ENCODE peak calls at places on chromosomes 5 and 9, in nine cellular contexts. B is Peyer's patch, S is MM.1S, J is cardiac muscle cell, P is right atrium auricular region, N is ovary, C is IMR-90, E is HepG2, D is hepatocyte. F is an unnamed sample. For H3K4me1, the result is how much of the 10 kb centered on the place peaks cover.

GRCh38 chr9:110842169-110842568 is 173.6 kb downstream of the MUSK start:
- DNase-seq in J (no peak), B (no peak), P (no peak), C (no peak), E (peak), N (no peak), D (peak), S (no peak), F (no peak)

GRCh38 chr9:104313396-104314110 is 190.5 kb upstream of the OR13F1 start:
- DNase-seq in J (no peak), C (no peak), B (no peak), P (no peak), N (no peak), D (no peak), E (no peak), S (no peak), F (no peak)

GRCh38 chr5:36359267-36359666 is 57.6 kb upstream of the RANBP3L start:
- DNase-seq in B (no peak), C (no peak), S (no peak), N (no peak), E (no peak), P (no peak), D (no peak), J (no peak), F (no peak)

GRCh38 chr9:98081477-98082219 is 25.1 kb downstream of the NANS start:
- DNase-seq in S (no peak), P (no peak), D (peak), J (no peak), C (peak), N (no peak), E (peak), B (peak), F (no peak)

GRCh38 chr5:76007904-76008303 is 75.3 kb upstream of the SV2C start:
- DNase-seq in E (no peak), B (no peak), C (no peak), J (no peak), D (no peak), P (no peak), S (no peak), N (no peak), F (no peak)

GRCh38 chr5:123997354-123998215 is 485.6 kb downstream of the CSNK1G3 start:
- DNase-seq in S (no peak), J (no peak), P (no peak), C (peak), B (no peak), D (peak), E (no peak), N (no peak), F (no peak)

GRCh38 chr5:65446682-65447081 is 35.0 kb downstream of the ADAMTS6 start:
- DNase-seq in N (no peak), E (no peak), D (no peak), J (no peak), C (no peak), B (no peak), S (no peak), P (no peak), F (no peak)

GRCh38 chr5:20305463-20305862 is 317.5 kb upstream of the CDH18 start:
- DNase-seq in N (no peak), J (no peak), D (no peak), P (no peak), E (no peak), C (no peak), S (no peak), B (no peak), F (no peak)

GRCh38 chr9:109286571-109286977 is 34.3 kb downstream of the EPB41L4B start:
- DNase-seq in N (no peak), S (no peak), P (no peak), E (no peak), J (no peak), D (no peak), B (no peak), C (peak), F (peak)

GRCh38 chr5:44646016-44646415 is 162.7 kb upstream of the MRPS30 start:
- DNase-seq in S (no peak), C (no peak), D (no peak), E (no peak), P (no peak), J (peak), B (no peak), N (no peak), F (no peak)

GRCh38 chr9:115694014-115694413 is 459.6 kb upstream of the PAPPA start:
- DNase-seq in J (peak), B (no peak), E (peak), N (no peak), D (peak), C (peak), P (no peak), S (no peak), F (no peak)

GRCh38 chr9:133640580-133641395 is 4.6 kb downstream of the DBH start:
- DNase-seq in J (no peak), N (no peak), C (no peak), P (no peak), S (no peak), B (no peak), E (no peak), D (no peak), F (no peak)

GRCh38 chr5:176153741-176154140 is 84.5 kb upstream of the SIMC1 start:
- DNase-seq in B (no peak), C (no peak), N (peak), D (no peak), P (no peak), E (no peak), J (no peak), S (no peak), F (no peak)

GRCh38 chr9:71725590-71726338 is 42.5 kb downstream of the CEMIP2 start:
- DNase-seq in E (peak), C (peak), J (no peak), B (no peak), D (peak), S (no peak), N (no peak), P (no peak), F (no peak)

GRCh38 chr9:14907360-14907685 is 2.9 kb downstream of the FREM1 start:
- DNase-seq in E (no peak), C (no peak), P (no peak), S (no peak), J (peak), B (no peak), N (no peak), D (no peak), F (no peak)

GRCh38 chr5:61625682-61626620 is 293.9 kb downstream of the ZSWIM6 start:
- DNase-seq in S (peak), E (no peak), C (peak), D (peak), B (peak), P (peak), J (peak), N (peak), F (peak)

GRCh38 chr9:35730486-35730854 is 1.5 kb downstream of the TLN1 start:
- DNase-seq in E (no peak), N (no peak), D (no peak), B (no peak), J (no peak), C (no peak), P (no peak), S (no peak), F (no peak)
- H3K4me1 ChIP-seq in E (half or more), N (under half), D (half or more), B (half or more), J (half or more), C (under half), P (under half), S (under half), F (under half)

DNA sequence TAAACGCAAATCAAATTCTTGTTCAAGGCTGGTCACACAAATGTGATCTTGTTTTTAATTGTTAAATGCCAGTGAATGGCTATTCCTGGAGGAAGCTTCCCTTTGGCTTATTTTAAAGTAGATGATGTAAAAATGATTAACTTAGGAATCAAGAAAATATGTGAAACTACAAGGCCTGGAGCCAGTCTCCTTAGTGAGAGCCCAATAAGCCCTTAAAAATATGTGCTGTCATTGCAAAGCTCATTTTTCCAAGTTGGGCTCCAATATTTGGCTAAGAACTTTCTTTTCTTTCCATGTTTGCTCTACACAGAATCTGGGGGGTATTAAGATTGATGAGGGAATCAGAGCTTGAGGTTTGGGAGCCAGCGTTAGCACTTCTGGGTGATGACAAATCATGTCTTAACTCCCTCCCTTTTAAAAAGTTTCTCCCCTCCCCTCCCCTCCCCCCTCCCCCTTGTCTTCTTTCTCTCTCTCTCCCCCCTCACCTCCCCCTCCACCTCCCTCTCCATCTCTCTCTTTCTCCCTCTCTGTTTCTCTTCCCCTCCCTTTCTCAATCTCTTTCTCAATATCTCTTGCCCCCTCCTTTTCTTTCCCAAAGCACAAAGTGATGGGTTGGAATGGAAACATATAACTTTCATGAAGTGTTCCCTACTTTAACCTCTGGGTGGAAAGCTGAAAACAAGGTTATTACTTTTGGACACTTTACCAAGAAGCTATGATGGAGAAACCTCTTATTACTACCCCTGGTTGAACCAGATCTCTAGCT is 86.0 kb downstream of the FBXL7 start:
- DNase-seq in J (no peak), P (no peak), S (no peak), C (no peak), D (no peak), B (no peak), E (no peak), N (no peak), F (no peak)
- TF ChIP-seq CTCF in J (no peak), P (no peak), S (no peak), C (no peak), D (no peak), B (no peak), E (no peak), N (no peak), F (no peak)

GRCh38 chr9:121720311-121720991 is 69.0 kb downstream of the DAB2IP start:
- DNase-seq in D (no peak), S (no peak), C (no peak), E (no peak), N (no peak), B (peak), J (no peak), P (no peak), F (no peak)
- H3K4me1 ChIP-seq in D (under half), S (under half), C (half or more), E (under half), N (half or more), B (under half), J (under half), P (under half), F (under half)

GRCh38 chr9:69157751-69158466 is 16.2 kb upstream of the TJP2 start:
- DNase-seq in N (no peak), P (no peak), B (no peak), E (no peak), C (peak), D (no peak), J (no peak), S (no peak), F (no peak)
- TF ChIP-seq CTCF in N (no peak), P (no peak), B (peak), E (peak), C (peak), D (no peak), J (peak), S (peak), F (no peak)

DNA sequence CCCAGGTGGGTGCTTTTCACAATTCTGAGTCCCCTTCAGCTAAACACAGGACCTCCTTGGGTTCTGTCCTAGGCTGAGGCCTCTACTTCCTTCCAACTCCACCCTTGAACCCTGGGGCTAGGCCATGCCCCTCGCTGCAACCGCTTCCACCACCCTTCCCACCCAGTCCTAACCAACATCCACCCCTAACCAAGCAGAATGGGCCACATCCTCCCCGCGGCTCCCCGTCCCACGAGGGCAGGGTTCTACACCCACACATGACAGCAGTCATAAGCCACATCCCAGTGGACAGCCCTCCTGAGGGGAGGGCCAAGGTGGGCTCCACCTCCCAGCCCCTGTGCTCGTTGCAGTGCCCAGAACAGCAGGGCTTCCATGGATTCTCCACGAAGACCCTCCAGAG is 65.8 kb downstream of the SHB start:
- DNase-seq in J (no peak), P (no peak), C (no peak), D (no peak), E (no peak), N (no peak), S (no peak), B (no peak), F (no peak)
- H3K4me1 ChIP-seq in J (under half), P (under half), C (half or more), D (under half), E (under half), N (under half), S (under half), B (under half), F (under half)

GRCh38 chr9:23324511-23324910 is 501.5 kb downstream of the ELAVL2 start:
- DNase-seq in D (no peak), P (no peak), J (no peak), S (no peak), C (no peak), N (no peak), B (no peak), E (no peak), F (no peak)

GRCh38 chr9:23319092-23319491 is 506.9 kb downstream of the ELAVL2 start:
- DNase-seq in D (no peak), J (no peak), N (no peak), P (no peak), C (no peak), S (no peak), B (no peak), E (no peak), F (no peak)

GRCh38 chr9:23321049-23321448 is 505.0 kb downstream of the ELAVL2 start:
- DNase-seq in D (no peak), J (no peak), S (no peak), B (no peak), C (no peak), E (no peak), N (no peak), P (no peak), F (no peak)

GRCh38 chr9:23326597-23326996 is 499.4 kb downstream of the ELAVL2 start:
- DNase-seq in J (no peak), S (no peak), N (no peak), E (no peak), P (no peak), B (no peak), D (no peak), C (no peak), F (no peak)

DNA sequence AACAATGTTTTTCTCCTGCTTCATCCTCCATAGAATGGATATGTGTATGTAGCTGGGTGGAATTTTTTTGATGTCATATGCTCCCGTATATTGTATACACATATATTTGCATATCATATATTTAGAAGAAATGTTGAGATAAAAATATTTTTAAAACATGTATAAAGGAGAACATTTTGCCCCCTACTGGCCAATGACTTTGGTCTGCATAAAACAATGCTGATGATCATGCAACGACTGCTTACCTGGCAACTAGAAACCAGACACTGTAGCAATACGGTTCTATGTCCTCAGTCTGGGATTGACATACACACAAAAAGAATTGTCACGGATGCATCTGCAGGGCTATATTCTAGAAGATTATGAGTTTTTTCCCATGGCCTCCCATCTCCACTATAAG is 503.6 kb downstream of the ELAVL2 start:
- DNase-seq in B (no peak), C (peak), N (no peak), P (no peak), J (peak), E (no peak), D (peak), S (peak), F (no peak)
- TF ChIP-seq CTCF in B (no peak), C (peak), N (no peak), P (no peak), J (no peak), E (no peak), D (peak), S (no peak), F (no peak)

F was measured in lung.